ENCODE peak calls at places on chromosomes 2 and 18, in four cellular contexts. J, L, D and F are unnamed samples.

GRCh38 chr18:29712785-29713184 is 1329.8 kb downstream of the DSC3 start:
- DNase-seq in J (no peak), L (no peak), D (no peak), F (no peak)

GRCh38 chr2:180705551-180705950 is 274.9 kb upstream of the UBE2E3 start:
- DNase-seq in J (no peak), L (no peak), D (no peak), F (no peak)

GRCh38 chr18:79365701-79366100 is 30.0 kb upstream of the NFATC1 start:
- DNase-seq in J (no peak), L (no peak), D (no peak), F (no peak)

GRCh38 chr2:72210470-72210869 is 62.8 kb upstream of the CYP26B1 start:
- DNase-seq in J (no peak), L (no peak), D (no peak), F (no peak)

GRCh38 chr2:71933467-71934319 is 214.0 kb downstream of the CYP26B1 start:
- DNase-seq in J (peak; percentile 59), L (no peak), D (no peak), F (no peak)

GRCh38 chr18:48441405-48441881 is 32.3 kb upstream of the ZBTB7C start:
- DNase-seq in J (no peak), L (no peak), D (no peak), F (no peak)

GRCh38 chr2:119106301-119106897 is 52.2 kb downstream of the C1QL2 start:
- DNase-seq in J (no peak), L (peak; percentile 15), D (no peak), F (no peak)

GRCh38 chr2:130341562-130342019 is 1.1 kb upstream of the IMP4 start:
- DNase-seq in J (no peak), L (no peak), D (peak; percentile 61), F (no peak)

GRCh38 chr2:231672617-231673347 is 35.5 kb upstream of the PTMA start:
- DNase-seq in J (peak; percentile 93), L (peak; percentile 59), D (peak; percentile 85), F (no peak)

GRCh38 chr18:28086530-28087172 is 90.3 kb downstream of the CDH2 start:
- DNase-seq in J (no peak), L (no peak), D (no peak), F (no peak)

GRCh38 chr2:40440835-40441234 is 11.1 kb downstream of the SLC8A1 start:
- DNase-seq in J (no peak), L (peak; percentile 39), D (no peak), F (no peak)

GRCh38 chr18:61554117-61554776 is 221.0 kb downstream of the CDH20 start:
- DNase-seq in J (peak; percentile 78), L (no peak), D (no peak), F (no peak)

GRCh38 chr2:144376475-144376874 is 143.4 kb downstream of the ZEB2 start:
- DNase-seq in J (no peak), L (peak; percentile 39), D (no peak), F (no peak)

GRCh38 chr2:197426723-197427122 is 8.1 kb downstream of the SF3B1 start:
- DNase-seq in J (no peak), L (no peak), D (no peak), F (no peak)

GRCh38 chr2:75896779-75897366 is 186.2 kb upstream of the GCFC2 start:
- DNase-seq in J (no peak), L (peak; percentile 50), D (no peak), F (no peak)

GRCh38 chr2:41572154-41572553 is 475.7 kb upstream of the PKDCC start:
- DNase-seq in J (no peak), L (no peak), D (no peak), F (no peak)

GRCh38 chr2:112661656-112662305 is 16.0 kb downstream of the SLC20A1 start:
- DNase-seq in J (no peak), L (no peak), D (no peak), F (no peak)

GRCh38 chr2:70630761-70631160 is 77.1 kb upstream of the TGFA start:
- DNase-seq in J (no peak), L (no peak), D (no peak), F (no peak)

GRCh38 chr2:233840520-233840919 is 13.8 kb downstream of the HJURP start:
- DNase-seq in J (peak; percentile 25), L (no peak), D (no peak), F (no peak)

GRCh38 chr2:64105676-64106461 is 38.4 kb downstream of the PELI1 start:
- DNase-seq in J (no peak), L (no peak), D (no peak), F (no peak)

GRCh38 chr2:74671479-74671878 is 17.4 kb downstream of the SEMA4F start:
- DNase-seq in J (no peak), L (no peak), D (no peak), F (no peak)

GRCh38 chr2:77977486-77978063 is 455.4 kb upstream of the LRRTM4 start:
- DNase-seq in J (no peak), L (no peak), D (no peak), F (no peak)

GRCh38 chr2:26557244-26557925 is 79.5 kb upstream of the OTOF start:
- DNase-seq in J (peak; percentile 44), L (no peak), D (no peak), F (peak; percentile 58)

GRCh38 chr2:10486601-10487079 is 38.5 kb upstream of the ODC1 start:
- DNase-seq in J (peak; percentile 36), L (no peak), D (no peak), F (peak; percentile 32)

GRCh38 chr2:79585701-79586428 is 73.0 kb downstream of the CTNNA2 start:
- DNase-seq in J (no peak), L (no peak), D (no peak), F (no peak)

GRCh38 chr2:155908567-155908966 is 424.0 kb downstream of the NR4A2 start:
- DNase-seq in J (no peak), L (no peak), D (no peak), F (no peak)

DNA sequence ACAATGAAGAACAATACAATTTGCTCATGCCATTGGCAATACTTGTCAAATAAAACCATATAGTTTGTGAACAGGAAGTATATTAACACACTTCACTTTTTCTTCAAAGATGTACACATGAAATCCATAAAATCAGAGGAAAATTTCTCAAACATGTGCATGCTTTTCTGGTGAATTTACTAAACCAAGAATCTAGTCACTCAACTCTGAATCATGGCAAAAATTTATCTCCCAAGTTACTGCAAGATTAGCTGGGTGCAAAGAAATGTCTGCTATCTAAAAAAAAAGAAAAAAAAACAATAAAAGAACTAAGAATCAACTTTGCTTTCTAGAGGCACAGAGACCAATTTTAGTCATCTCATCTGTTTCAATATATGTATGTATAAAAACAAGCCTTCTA is 419.2 kb downstream of the NR4A2 start:
- DNase-seq in J (no peak), L (no peak), D (no peak), F (no peak)
- TF ChIP-seq CTCF in J (no peak), L (no peak), D (no peak), F (no peak)

GRCh38 chr18:50654658-50655550 is 95.0 kb downstream of the MAPK4 start:
- DNase-seq in J (no peak), L (no peak), D (peak; percentile 22), F (no peak)
- TF ChIP-seq POLR2AphosphoS5 in J (no peak), L (no peak), D (no peak), F (no peak)

GRCh38 chr2:2623939-2624338 is 292.9 kb upstream of the MYT1L start:
- DNase-seq in J (no peak), L (no peak), D (no peak), F (no peak)

GRCh38 chr2:2619995-2620394 is 288.9 kb upstream of the MYT1L start:
- DNase-seq in J (no peak), L (no peak), D (no peak), F (no peak)

GRCh38 chr2:2620604-2621003 is 289.5 kb upstream of the MYT1L start:
- DNase-seq in J (no peak), L (no peak), D (no peak), F (no peak)

GRCh38 chr2:2621855-2622254 is 290.8 kb upstream of the MYT1L start:
- DNase-seq in J (no peak), L (no peak), D (no peak), F (no peak)
- TF ChIP-seq CTCF in J (no peak), L (no peak), D (no peak), F (no peak)

GRCh38 chr2:229610871-229611270 is 103.5 kb downstream of the DNER start:
- DNase-seq in J (no peak), L (no peak), D (no peak), F (no peak)
- TF ChIP-seq POLR2AphosphoS5 in J (no peak), L (no peak), D (no peak), F (no peak)

GRCh38 chr2:237217995-237218621 is 132.4 kb downstream of the COPS8 start:
- DNase-seq in J (no peak), L (no peak), D (no peak), F (no peak)
- TF ChIP-seq CTCF in J (no peak), L (no peak), D (no peak), F (no peak)

GRCh38 chr2:69237070-69237670 is 149.9 kb downstream of the GFPT1 start:
- DNase-seq in J (no peak), L (no peak), D (no peak), F (no peak)

GRCh38 chr2:69227717-69228116 is 159.3 kb downstream of the GFPT1 start:
- DNase-seq in J (no peak), L (no peak), D (no peak), F (no peak)

GRCh38 chr2:69226886-69227285 is 160.1 kb downstream of the GFPT1 start:
- DNase-seq in J (no peak), L (no peak), D (no peak), F (no peak)

GRCh38 chr2:69235863-69236262 is 151.2 kb downstream of the GFPT1 start:
- DNase-seq in J (no peak), L (no peak), D (no peak), F (no peak)

GRCh38 chr2:69231760-69232277 is 155.2 kb downstream of the GFPT1 start:
- DNase-seq in J (no peak), L (peak; percentile 27), D (no peak), F (no peak)
- TF ChIP-seq POLR2AphosphoS5 in J (no peak), L (no peak), D (no peak), F (no peak)

GRCh38 chr2:237085261-237086221 is at the start of gene COPS8:
- DNase-seq in J (peak; percentile 99), L (peak; percentile 94), D (peak; percentile 96), F (peak; percentile 97)
- TF ChIP-seq CTCF in J (peak; percentile 28), L (no peak), D (peak; percentile 57), F (no peak)